ENCODE peak calls at places on chromosomes 1 and 21, in four cellular contexts. Y is K562, L is endothelial cell of umbilical vein, C is GM12878. W is an unnamed sample.

GRCh38 chr1:247112479-247112781 is 8.3 kb upstream of the ZNF669 start:
- DNase-seq in Y (no peak), L (no peak), C (no peak), W (no peak)

GRCh38 chr1:29487291-29487690 is 251.0 kb downstream of the PTPRU start:
- DNase-seq in Y (no peak), L (no peak), C (no peak), W (no peak)

GRCh38 chr1:181423301-181423918 is 59.9 kb upstream of the CACNA1E start:
- DNase-seq in Y (peak), L (peak), C (no peak), W (peak)

GRCh38 chr1:240572328-240572727 is 39.6 kb downstream of the GREM2 start:
- DNase-seq in Y (no peak), L (no peak), C (no peak), W (no peak)

GRCh38 chr1:83058327-83058726 is 940.6 kb downstream of the TTLL7 start:
- DNase-seq in Y (no peak), L (no peak), C (no peak), W (no peak)

GRCh38 chr1:153213519-153213918 is 3.9 kb upstream of the PRR9 start:
- DNase-seq in Y (no peak), L (no peak), C (no peak), W (no peak)

GRCh38 chr1:199619202-199619601 is 408.3 kb upstream of the NR5A2 start:
- DNase-seq in Y (no peak), L (no peak), C (no peak), W (no peak)

GRCh38 chr1:2247760-2248126 is 19.6 kb downstream of the SKI start:
- DNase-seq in Y (no peak), L (no peak), C (no peak), W (no peak)

GRCh38 chr1:51755437-51755836 is 123.1 kb downstream of the NRDC start:
- DNase-seq in Y (no peak), L (no peak), C (no peak), W (no peak)

GRCh38 chr1:67978988-67979516 is 71.4 kb downstream of the DIRAS3 start:
- DNase-seq in Y (no peak), L (peak), C (no peak), W (peak)

GRCh38 chr1:12519708-12520364 is 98.2 kb downstream of the DHRS3 start:
- DNase-seq in Y (no peak), L (no peak), C (no peak), W (no peak)

GRCh38 chr1:27992271-27992670 is 32.5 kb downstream of the XKR8 start:
- DNase-seq in Y (no peak), L (peak), C (no peak), W (no peak)

GRCh38 chr1:44423706-44424546 is 18.9 kb downstream of the RNF220 start:
- DNase-seq in Y (no peak), L (peak), C (no peak), W (peak)

GRCh38 chr21:41396452-41397107 is 29.5 kb upstream of the MX1 start:
- DNase-seq in Y (no peak), L (no peak), C (no peak), W (no peak)

GRCh38 chr1:46512135-46512791 is 22.6 kb downstream of the DMBX1 start:
- DNase-seq in Y (no peak), L (no peak), C (no peak), W (no peak)

GRCh38 chr1:16175610-16176553 is 20.0 kb upstream of the EPHA2 start:
- DNase-seq in Y (peak), L (peak), C (no peak), W (peak)

GRCh38 chr1:23452011-23452411 is 27.5 kb upstream of the TCEA3 start:
- DNase-seq in Y (no peak), L (no peak), C (no peak), W (peak)

GRCh38 chr1:237145379-237145778 is 103.4 kb downstream of the RYR2 start:
- DNase-seq in Y (no peak), L (no peak), C (no peak), W (no peak)

GRCh38 chr1:237138551-237138950 is 96.6 kb downstream of the RYR2 start:
- DNase-seq in Y (no peak), L (no peak), C (no peak), W (no peak)

GRCh38 chr1:237146247-237146646 is 104.3 kb downstream of the RYR2 start:
- DNase-seq in Y (no peak), L (no peak), C (no peak), W (peak)

GRCh38 chr1:237139732-237140131 is 97.7 kb downstream of the RYR2 start:
- DNase-seq in Y (no peak), L (no peak), C (no peak), W (no peak)

GRCh38 chr1:237141471-237141870 is 99.5 kb downstream of the RYR2 start:
- DNase-seq in Y (no peak), L (no peak), C (no peak), W (no peak)
- TF ChIP-seq FOS in Y (no peak), L (no peak), C (no peak), W (no peak)

DNA sequence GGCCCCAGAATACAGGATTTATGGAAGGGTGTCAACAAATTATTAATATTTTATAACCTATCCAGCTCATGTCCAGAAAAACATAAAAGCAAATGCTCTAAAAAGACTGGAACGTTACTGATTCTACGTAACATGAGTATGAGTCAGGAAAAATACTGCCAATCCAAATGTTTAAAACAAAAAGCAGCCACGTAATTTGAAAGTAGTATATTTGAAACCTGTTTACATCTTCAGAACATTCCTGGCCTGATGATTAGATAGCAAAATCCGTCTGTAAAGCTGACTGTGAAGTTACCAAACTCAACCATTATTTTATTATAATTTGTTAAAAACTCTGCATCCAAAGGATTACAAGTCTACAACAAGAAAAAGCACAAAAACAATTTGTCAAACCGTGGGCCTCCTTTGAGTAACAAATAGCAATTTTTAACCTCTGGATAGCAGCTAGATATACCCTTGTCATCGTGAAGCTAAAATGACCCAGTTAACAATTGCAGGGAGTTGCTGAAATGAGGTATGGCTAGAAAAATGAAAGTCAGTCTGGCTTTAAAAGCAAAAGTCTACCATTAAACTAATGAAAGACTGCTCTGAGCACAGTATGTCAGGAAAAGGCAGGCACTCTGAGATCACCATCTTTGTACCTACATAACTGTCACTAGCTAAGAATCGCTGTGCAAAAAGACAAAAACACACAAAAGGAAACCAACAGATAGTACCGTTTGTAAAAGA is 1.2 kb downstream of the UBR4 start:
- DNase-seq in Y (no peak), L (peak), C (no peak), W (peak)
- TF ChIP-seq FOS in Y (no peak), L (no peak), C (no peak), W (peak)

GRCh38 chr1:105914403-105914802 is 1142.1 kb upstream of the PRMT6 start:
- DNase-seq in Y (no peak), L (no peak), C (no peak), W (no peak)

GRCh38 chr1:105909811-105910210 is 1146.7 kb upstream of the PRMT6 start:
- DNase-seq in Y (no peak), L (no peak), C (no peak), W (no peak)
- TF ChIP-seq FOS in Y (no peak), L (no peak), C (no peak), W (no peak)

DNA sequence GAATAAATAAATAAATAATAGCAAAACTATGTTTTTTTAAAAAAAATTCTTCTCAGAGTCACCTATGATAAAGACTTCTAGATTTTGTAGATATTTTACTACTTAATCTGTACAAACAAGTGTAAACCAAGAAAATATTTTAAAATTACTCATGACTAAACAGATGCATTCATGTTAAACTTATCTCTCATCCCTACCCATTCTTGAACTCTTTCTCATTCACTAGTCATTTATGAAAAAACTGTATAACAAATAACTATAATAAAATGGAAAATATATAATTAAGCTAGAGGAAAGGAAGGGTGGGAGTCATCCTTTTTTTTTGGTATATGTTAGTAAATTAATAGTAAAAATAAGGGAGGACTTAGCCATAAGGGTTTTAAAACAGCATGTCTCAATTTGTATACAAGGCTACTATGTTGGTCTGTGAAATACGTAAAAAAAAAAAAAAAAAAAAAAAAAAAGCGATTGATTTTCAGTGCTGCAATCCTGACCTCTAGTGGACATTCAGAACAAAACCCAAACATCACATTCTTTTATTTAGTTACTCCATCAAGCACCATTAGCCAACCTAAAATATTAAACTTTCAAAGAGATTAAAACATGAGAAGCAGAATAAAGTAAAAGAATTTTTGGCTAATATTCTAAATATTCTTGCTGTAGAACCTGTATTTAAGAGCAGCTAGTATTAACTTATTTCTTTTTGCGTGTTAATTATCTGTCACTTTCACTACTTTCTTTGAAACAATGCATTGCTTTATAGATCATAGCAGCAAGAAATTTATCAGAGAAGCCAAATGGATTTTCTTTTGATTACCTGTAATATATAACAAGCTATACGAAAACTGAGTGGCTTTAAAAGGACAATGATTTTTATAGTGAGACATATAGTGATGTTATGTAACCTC is 255.8 kb upstream of the CACYBP start:
- DNase-seq in Y (peak), L (peak), C (no peak), W (peak)
- TF ChIP-seq FOS in Y (no peak), L (no peak), C (no peak), W (no peak)

GRCh38 chr1:74952786-74953185 is 181.4 kb upstream of the LHX8 start:
- DNase-seq in Y (no peak), L (no peak), C (no peak), W (no peak)

GRCh38 chr1:74953622-74954021 is 180.6 kb upstream of the LHX8 start:
- DNase-seq in Y (no peak), L (no peak), C (no peak), W (no peak)
- TF ChIP-seq FOS in Y (no peak), L (no peak), C (no peak), W (no peak)

W was measured in IMR-90.